ENCODE peak calls at places on chromosomes 5 and 9, in four cellular contexts. D is aorta; G is ELR; N is activated T-helper 9 cell treated with anti-CD3 and anti-CD28 coated beads, Interleukin-2, amount 50 U/mL, for 16 hours. F is an unnamed sample.
A peak's percentile ranks its signal among the peaks of the same experiment; 100 is the strongest.

GRCh38 chr5:1178529-1179382 is 22.6 kb upstream of the SLC6A19 start:
- DNase-seq in D (no peak), G (no peak), N (no peak), F (no peak)

GRCh38 chr9:17019398-17019797 is 115.4 kb upstream of the CNTLN start:
- DNase-seq in D (no peak), G (no peak), N (no peak), F (no peak)

GRCh38 chr5:32932231-32932935 is 221.3 kb downstream of the NPR3 start:
- DNase-seq in D (no peak), G (no peak), N (no peak), F (no peak)

GRCh38 chr9:107929439-107929838 is 439.9 kb upstream of the KLF4 start:
- DNase-seq in D (no peak), G (no peak), N (no peak), F (peak; percentile 85)

GRCh38 chr5:65967288-65968066 is 41.1 kb downstream of the ERBIN start:
- DNase-seq in D (no peak), G (no peak), N (no peak), F (no peak)

GRCh38 chr5:131644822-131645221 is 9.8 kb upstream of the RAPGEF6 start:
- DNase-seq in D (no peak), G (peak; percentile 55), N (no peak), F (no peak)

GRCh38 chr9:76704601-76705204 is 59.5 kb upstream of the PCA3 start:
- DNase-seq in D (no peak), G (peak; percentile 81), N (no peak), F (no peak)

GRCh38 chr9:91060520-91061343 is 259.1 kb downstream of the SYK start:
- DNase-seq in D (no peak), G (peak; percentile 97), N (no peak), F (peak; percentile 79)

GRCh38 chr5:159768243-159768642 is 148.0 kb upstream of the ADRA1B start:
- DNase-seq in D (no peak), G (no peak), N (no peak), F (no peak)

GRCh38 chr5:87243161-87243877 is 24.4 kb upstream of the RASA1 start:
- DNase-seq in D (no peak), G (peak; percentile 68), N (no peak), F (no peak)

GRCh38 chr5:91288117-91288516 is 95.0 kb downstream of the ARRDC3 start:
- DNase-seq in D (no peak), G (no peak), N (no peak), F (no peak)